ENCODE peak calls at places on chromosome 5, in eight cellular contexts. H is naive thymus-derived CD8-positive, alpha-beta T cell; S is A549; A is COR-L47; C is NCI-H69; Q is stimulated activated CD8-positive, alpha-beta memory T cell treated with anti-CD3 and anti-CD28 coated beads, Interleukin-4, amount 100 ng/mL, for 4 hours; F is NCI-H748 treated with DMSO at 0.1 percent for 48 hours; D is activated T-helper 1 cell treated with Interleukin-2 at 50 U/mL for 16 hours. P is an unnamed sample.

GRCh38 chr5:169626779-169627178 is 10.3 kb upstream of the DOCK2 start:
- DNase-seq in H (no peak), S (no peak), A (no peak), C (no peak), Q (no peak), F (no peak), D (no peak), P (no peak)

GRCh38 chr5:116455061-116455460 is 119.6 kb downstream of the SEMA6A start:
- DNase-seq in H (no peak), S (no peak), A (no peak), C (no peak), Q (no peak), F (no peak), D (no peak), P (no peak)

GRCh38 chr5:137605377-137605776 is 106.3 kb upstream of the SPOCK1 start:
- DNase-seq in H (no peak), S (no peak), A (peak), C (peak), Q (no peak), F (peak), D (no peak), P (no peak)

GRCh38 chr5:5316333-5316732 is 106.1 kb upstream of the ICE1 start:
- DNase-seq in H (no peak), S (no peak), A (no peak), C (no peak), Q (no peak), F (no peak), D (no peak), P (no peak)

GRCh38 chr5:158014367-158014766 is 155.4 kb upstream of the CLINT1 start:
- DNase-seq in H (no peak), S (no peak), A (no peak), C (no peak), Q (no peak), F (no peak), D (no peak), P (no peak)

GRCh38 chr5:58404734-58405133 is 55.2 kb downstream of the PLK2 start:
- DNase-seq in H (no peak), S (no peak), A (no peak), C (no peak), Q (no peak), F (no peak), D (no peak), P (no peak)

GRCh38 chr5:142888469-142889085 is 118.4 kb downstream of the ARHGAP26 start:
- DNase-seq in H (no peak), S (peak), A (peak), C (peak), Q (no peak), F (peak), D (no peak), P (no peak)

GRCh38 chr5:115402822-115403577 is 106.5 kb upstream of the CCDC112 start:
- DNase-seq in H (no peak), S (no peak), A (no peak), C (peak), Q (no peak), F (no peak), D (no peak), P (no peak)

GRCh38 chr5:42235241-42235640 is 188.0 kb upstream of the GHR start:
- DNase-seq in H (no peak), S (no peak), A (no peak), C (no peak), Q (no peak), F (no peak), D (no peak), P (no peak)

GRCh38 chr5:27472000-27472763 is 433.8 kb upstream of the CDH9 start:
- DNase-seq in H (no peak), S (peak), A (no peak), C (peak), Q (no peak), F (no peak), D (no peak), P (no peak)

GRCh38 chr5:158534203-158534602 is 565.5 kb downstream of the EBF1 start:
- DNase-seq in H (no peak), S (no peak), A (no peak), C (peak), Q (no peak), F (no peak), D (no peak), P (no peak)

GRCh38 chr5:161096006-161096405 is 244.0 kb upstream of the ATP10B start:
- DNase-seq in H (no peak), S (no peak), A (peak), C (peak), Q (no peak), F (no peak), D (no peak), P (no peak)

GRCh38 chr5:88952344-88952743 is 69.4 kb upstream of the MEF2C start:
- DNase-seq in H (no peak), S (no peak), A (peak), C (peak), Q (no peak), F (peak), D (no peak), P (no peak)

GRCh38 chr5:92838253-92838652 is 742.8 kb downstream of the NR2F1-AS1 start:
- DNase-seq in H (no peak), S (peak), A (peak), C (peak), Q (no peak), F (peak), D (no peak), P (no peak)

GRCh38 chr5:76675364-76675763 is 40.6 kb upstream of the F2R start:
- DNase-seq in H (no peak), S (no peak), A (no peak), C (no peak), Q (no peak), F (no peak), D (no peak), P (no peak)

GRCh38 chr5:96781031-96781733 is 26.6 kb downstream of the ERAP1 start:
- DNase-seq in H (no peak), S (no peak), A (peak), C (peak), Q (no peak), F (no peak), D (no peak), P (no peak)

GRCh38 chr5:176648467-176649194 is 1.3 kb downstream of the TSPAN17 start:
- DNase-seq in H (peak), S (no peak), A (no peak), C (no peak), Q (peak), F (no peak), D (no peak), P (no peak)

GRCh38 chr5:43274435-43275114 is 38.6 kb downstream of the HMGCS1 start:
- DNase-seq in H (no peak), S (no peak), A (no peak), C (peak), Q (no peak), F (no peak), D (no peak), P (no peak)

GRCh38 chr5:146428658-146429057 is 18.5 kb upstream of the TCERG1 start:
- DNase-seq in H (no peak), S (no peak), A (no peak), C (peak), Q (no peak), F (no peak), D (no peak), P (no peak)

GRCh38 chr5:761854-762685 is 22.5 kb downstream of the ZDHHC11B start:
- DNase-seq in H (no peak), S (no peak), A (no peak), C (no peak), Q (no peak), F (no peak), D (no peak), P (no peak)

GRCh38 chr5:77168187-77168883 is 42.1 kb upstream of the PDE8B start:
- DNase-seq in H (no peak), S (peak), A (peak), C (peak), Q (no peak), F (no peak), D (no peak), P (no peak)

GRCh38 chr5:150214289-150214688 is 24.4 kb downstream of the SLC6A7 start:
- DNase-seq in H (no peak), S (no peak), A (no peak), C (no peak), Q (no peak), F (no peak), D (no peak), P (no peak)

GRCh38 chr5:123582570-123583293 is 70.8 kb downstream of the CSNK1G3 start:
- DNase-seq in H (no peak), S (no peak), A (no peak), C (no peak), Q (no peak), F (no peak), D (no peak), P (no peak)

GRCh38 chr5:132260714-132261615 is 3.5 kb downstream of the PDLIM4 start:
- DNase-seq in H (no peak), S (no peak), A (no peak), C (peak), Q (peak), F (no peak), D (no peak), P (peak)

GRCh38 chr5:73104326-73104725 is 16.0 kb upstream of the TMEM171 start:
- DNase-seq in H (no peak), S (no peak), A (peak), C (peak), Q (no peak), F (peak), D (no peak), P (no peak)

GRCh38 chr5:169905017-169905416 is 75.3 kb downstream of the INSYN2B start:
- DNase-seq in H (no peak), S (no peak), A (no peak), C (peak), Q (no peak), F (no peak), D (no peak), P (no peak)

GRCh38 chr5:135244620-135245021 is 154.4 kb downstream of the MACROH2A1 start:
- DNase-seq in H (no peak), S (no peak), A (no peak), C (no peak), Q (no peak), F (no peak), D (no peak), P (no peak)

GRCh38 chr5:89769975-89770374 is 639.6 kb downstream of the CETN3 start:
- DNase-seq in H (no peak), S (no peak), A (no peak), C (no peak), Q (no peak), F (no peak), D (no peak), P (no peak)

GRCh38 chr5:149397530-149397929 is 18.4 kb upstream of the IL17B start:
- DNase-seq in H (no peak), S (no peak), A (no peak), C (no peak), Q (no peak), F (no peak), D (no peak), P (no peak)

GRCh38 chr5:180070726-180071417 is 687 bp downstream of the RNF130 start:
- DNase-seq in H (no peak), S (peak), A (no peak), C (peak), Q (no peak), F (no peak), D (no peak), P (no peak)

GRCh38 chr5:122333564-122333963 is 21.5 kb downstream of the SNCAIP start:
- DNase-seq in H (no peak), S (no peak), A (no peak), C (no peak), Q (no peak), F (no peak), D (no peak), P (no peak)

GRCh38 chr5:140992878-140993277 is 26.6 kb downstream of the PCDHAC2 start:
- DNase-seq in H (no peak), S (no peak), A (no peak), C (peak), Q (no peak), F (no peak), D (no peak), P (no peak)

GRCh38 chr5:20678814-20679298 is 690.9 kb upstream of the CDH18 start:
- DNase-seq in H (no peak), S (peak), A (no peak), C (peak), Q (no peak), F (no peak), D (no peak), P (no peak)

GRCh38 chr5:148384389-148384756 is 615 bp downstream of the FBXO38 start:
- DNase-seq in H (no peak), S (peak), A (no peak), C (peak), Q (no peak), F (peak), D (no peak), P (no peak)

GRCh38 chr5:96823900-96824351 is 16.2 kb upstream of the ERAP1 start:
- DNase-seq in H (no peak), S (peak), A (peak), C (peak), Q (no peak), F (no peak), D (no peak), P (no peak)

GRCh38 chr5:148457183-148457620 is 73.4 kb downstream of the FBXO38 start:
- DNase-seq in H (no peak), S (peak), A (peak), C (peak), Q (no peak), F (peak), D (no peak), P (no peak)

P was measured in KG1.